ENCODE peak calls at places on chromosomes 11 and 22, in nine cellular contexts. T is CD8-positive, alpha-beta T cell; L is BJ; A is cardiac fibroblast; M is ovary; E is bronchial epithelial cell; U is OCI-LY7; H is foreskin fibroblast; P is nephron progenitor cell. D is an unnamed sample.

GRCh38 chr11:64804346-64805210 is 1.6 kb upstream of the MAP4K2 start:
- DNase-seq in A (no peak), U (peak), T (no peak), P (no peak), E (no peak), M (peak), H (no peak), L (no peak), D (no peak)

GRCh38 chr11:72951193-72951592 is 137.0 kb downstream of the ATG16L2 start:
- DNase-seq in T (no peak), P (no peak), A (peak), L (no peak), U (no peak), E (peak), M (no peak), H (peak), D (no peak)

GRCh38 chr11:9002920-9003572 is 755 bp downstream of the NRIP3 start:
- DNase-seq in P (peak), T (no peak), M (no peak), E (no peak), U (no peak), H (no peak), L (no peak), A (no peak), D (no peak)

GRCh38 chr11:7605544-7605943 is 67.8 kb downstream of the CYB5R2 start:
- DNase-seq in L (no peak), T (no peak), M (no peak), A (peak), P (no peak), H (no peak), U (no peak), E (peak), D (no peak)

GRCh38 chr22:27244328-27244727 is 557.2 kb downstream of the MN1 start:
- DNase-seq in T (no peak), P (no peak), M (no peak), E (no peak), H (no peak), A (no peak), U (no peak), L (no peak), D (no peak)

GRCh38 chr11:86955674-86956522 is 703 bp upstream of the FZD4 start:
- DNase-seq in L (no peak), A (peak), M (peak), U (peak), E (peak), H (peak), T (no peak), P (peak), D (no peak)

GRCh38 chr22:32801436-32802290 is at the start of gene TIMP3:
- DNase-seq in L (no peak), M (peak), H (peak), T (no peak), A (peak), P (peak), U (no peak), E (no peak), D (peak)

GRCh38 chr11:47869548-47870393 is 21.6 kb upstream of the NUP160 start:
- DNase-seq in U (no peak), P (no peak), T (no peak), H (no peak), M (no peak), L (no peak), E (peak), A (peak), D (no peak)

GRCh38 chr22:20490941-20491307 is 4.7 kb downstream of the KLHL22 start:
- DNase-seq in L (no peak), P (no peak), E (no peak), M (no peak), T (no peak), A (no peak), H (no peak), U (no peak), D (no peak)

GRCh38 chr11:1222491-1223345 is at the start of gene MUC5B:
- DNase-seq in A (no peak), E (no peak), P (peak), T (no peak), M (no peak), L (no peak), U (no peak), H (no peak), D (no peak)

GRCh38 chr11:45266693-45267451 is 19.3 kb downstream of the SYT13 start:
- DNase-seq in P (peak), H (no peak), U (peak), L (no peak), T (no peak), A (no peak), M (no peak), E (no peak), D (no peak)

GRCh38 chr11:516400-516799 is 9.4 kb upstream of the RNH1 start:
- DNase-seq in T (no peak), A (no peak), M (no peak), U (no peak), L (no peak), E (no peak), P (no peak), H (no peak), D (no peak)

GRCh38 chr22:24181088-24181995 is at the start of gene SUSD2:
- DNase-seq in U (no peak), M (no peak), T (no peak), P (peak), A (no peak), H (no peak), L (no peak), E (no peak), D (no peak)

GRCh38 chr11:111299111-111300026 is 1.0 kb downstream of the POU2AF3 start:
- DNase-seq in U (no peak), T (no peak), P (peak), H (peak), A (peak), L (no peak), M (peak), E (no peak), D (no peak)

GRCh38 chr11:71447791-71448256 is 369 bp downstream of the DHCR7 start:
- DNase-seq in T (no peak), H (no peak), A (no peak), L (no peak), E (no peak), P (peak), M (no peak), U (peak), D (no peak)

GRCh38 chr22:50677493-50678217 is 5.0 kb downstream of the SHANK3 start:
- DNase-seq in H (no peak), L (no peak), T (peak), U (no peak), P (no peak), E (peak), A (no peak), M (no peak), D (no peak)

GRCh38 chr22:17213976-17214375 is 5.3 kb downstream of the ADA2 start:
- DNase-seq in H (no peak), U (peak), M (no peak), A (peak), T (peak), E (no peak), L (no peak), P (peak), D (no peak)

GRCh38 chr11:58334708-58335107 is 24.2 kb downstream of the OR5B17 start:
- DNase-seq in A (peak), L (peak), P (no peak), H (peak), M (no peak), U (no peak), T (no peak), E (peak), D (peak)

GRCh38 chr11:117535201-117535869 is 207.7 kb downstream of the CEP164 start:
- DNase-seq in E (no peak), T (no peak), H (no peak), M (peak), A (no peak), L (no peak), P (no peak), U (no peak), D (no peak)

GRCh38 chr11:65107751-65108468 is 3.8 kb upstream of the TM7SF2 start:
- DNase-seq in E (no peak), P (no peak), A (no peak), L (no peak), T (no peak), H (no peak), U (no peak), M (no peak), D (no peak)

GRCh38 chr11:10770626-10771254 is 19.7 kb downstream of the CTR9 start:
- DNase-seq in H (no peak), E (peak), A (peak), T (no peak), U (peak), L (no peak), M (no peak), P (peak), D (no peak)

GRCh38 chr11:13440100-13440855 is 22.7 kb downstream of the BTBD10 start:
- DNase-seq in M (peak), H (peak), L (peak), T (no peak), A (peak), U (no peak), P (no peak), E (peak), D (peak)

GRCh38 chr22:47201186-47201995 is 438.9 kb downstream of the TBC1D22A start:
- DNase-seq in L (no peak), H (no peak), M (peak), T (peak), A (no peak), E (no peak), U (no peak), P (no peak), D (no peak)

GRCh38 chr11:128492461-128492860 is 94.9 kb downstream of the ETS1 start:
- DNase-seq in P (no peak), U (no peak), E (peak), M (no peak), A (peak), L (no peak), T (no peak), H (no peak), D (no peak)

GRCh38 chr11:18064450-18065048 is 18.5 kb upstream of the TPH1 start:
- DNase-seq in H (no peak), L (no peak), T (no peak), A (no peak), U (no peak), E (no peak), P (no peak), M (no peak), D (no peak)

DNA sequence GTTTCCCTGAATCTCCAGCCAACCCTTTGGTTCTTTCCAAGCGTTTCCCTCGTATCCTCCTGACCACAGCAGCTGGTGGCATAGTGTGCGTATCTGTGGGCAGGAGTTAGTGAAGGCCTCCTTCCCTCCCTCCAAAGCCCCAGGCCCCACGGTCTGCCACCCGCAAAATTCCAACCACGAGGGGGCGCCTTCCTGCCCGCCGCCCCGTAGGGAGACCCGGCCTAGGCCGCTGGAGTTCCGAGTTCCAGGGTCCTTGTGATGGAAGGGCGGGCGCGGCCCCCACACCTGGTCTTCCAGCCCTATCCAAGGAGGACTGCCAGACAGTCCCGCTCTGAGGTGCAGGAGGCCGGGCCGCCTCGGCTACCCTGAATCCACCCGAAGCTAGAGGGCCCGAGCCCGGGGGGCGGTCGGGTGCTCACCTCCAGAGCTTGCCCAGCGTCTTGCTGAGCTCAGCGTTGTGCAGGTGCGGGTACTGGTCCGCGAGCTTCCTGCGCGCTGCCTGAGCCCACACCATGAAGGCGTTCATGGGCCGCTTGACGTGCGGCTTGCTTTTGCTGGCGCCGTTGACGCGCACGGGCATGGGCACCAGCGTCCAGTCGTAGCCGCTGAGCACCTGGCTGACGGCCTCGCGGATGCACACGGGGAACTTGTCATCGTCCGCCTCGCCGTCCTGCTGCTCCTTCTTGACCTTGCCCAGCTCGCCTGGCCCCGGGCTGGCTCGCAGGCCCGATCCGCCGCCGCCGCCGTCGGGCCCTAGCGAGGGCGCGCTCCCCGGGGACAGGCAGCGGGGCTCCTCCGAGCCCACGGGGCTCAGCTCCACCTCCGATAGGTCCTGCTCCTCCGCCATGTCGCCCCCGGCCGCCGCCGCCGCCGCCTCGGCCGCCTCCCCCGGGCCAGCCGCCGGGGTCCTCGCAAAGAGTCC is 1.2 kb downstream of the SOX10 start:
- DNase-seq in M (no peak), H (no peak), U (no peak), A (no peak), E (no peak), P (peak), T (no peak), L (no peak), D (no peak)
- TF ChIP-seq CTCF in M (no peak), H (peak), U (peak), A (no peak), E (no peak), P (peak), T (no peak), L (peak), D (peak)

DNA sequence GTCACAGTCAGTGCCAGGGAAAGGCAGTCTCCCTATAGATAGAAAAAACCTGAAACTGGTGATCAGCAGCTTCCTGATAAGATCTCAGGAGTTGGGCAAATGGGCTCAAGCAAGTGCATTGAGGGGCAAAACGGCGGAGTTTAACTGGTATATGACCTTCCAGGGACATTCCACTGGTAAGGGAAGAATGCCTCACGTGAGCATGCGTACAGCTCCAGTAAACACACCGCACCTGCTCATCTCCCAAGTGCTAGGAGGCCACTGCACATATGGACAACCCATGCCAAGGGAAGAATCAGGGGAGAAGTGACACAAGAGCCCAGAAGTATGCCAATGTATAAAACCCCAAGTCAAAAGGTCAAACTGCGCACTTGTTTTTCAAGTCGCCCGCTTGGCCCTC is 11.6 kb downstream of the HEPHL1 start:
- DNase-seq in P (no peak), M (no peak), T (no peak), U (no peak), H (no peak), E (no peak), L (no peak), A (no peak), D (no peak)
- TF ChIP-seq CTCF in P (no peak), M (no peak), T (no peak), U (no peak), H (no peak), E (no peak), L (no peak), A (no peak), D (no peak)

GRCh38 chr22:43385770-43386641 is 25.8 kb upstream of the MPPED1 start:
- DNase-seq in P (peak), M (peak), L (no peak), A (peak), E (peak), T (peak), H (peak), U (peak), D (peak)

GRCh38 chr22:43389227-43389836 is 22.5 kb upstream of the MPPED1 start:
- DNase-seq in A (no peak), H (no peak), E (no peak), L (no peak), T (no peak), P (no peak), U (no peak), M (no peak), D (no peak)

GRCh38 chr22:43387815-43388214 is 24.0 kb upstream of the MPPED1 start:
- DNase-seq in H (no peak), T (no peak), P (no peak), A (no peak), M (no peak), L (no peak), E (no peak), U (no peak), D (no peak)

GRCh38 chr22:43390166-43390565 is 21.6 kb upstream of the MPPED1 start:
- DNase-seq in A (no peak), T (no peak), H (no peak), L (no peak), M (no peak), U (no peak), P (no peak), E (no peak), D (no peak)

GRCh38 chr22:43388420-43388851 is 23.4 kb upstream of the MPPED1 start:
- DNase-seq in P (peak), A (peak), L (no peak), T (peak), E (peak), U (peak), H (peak), M (peak), D (no peak)
- TF ChIP-seq CTCF in P (peak), A (peak), L (peak), T (peak), E (peak), U (peak), H (peak), M (peak), D (peak)

GRCh38 chr22:48719978-48720661 is 1107.6 kb downstream of the BRD1 start:
- DNase-seq in E (no peak), P (peak), A (no peak), H (no peak), M (no peak), U (peak), L (no peak), T (no peak), D (no peak)
- TF ChIP-seq CTCF in E (no peak), P (peak), A (no peak), H (no peak), M (no peak), U (peak), L (no peak), T (no peak), D (no peak)

GRCh38 chr22:37731804-37732471 is 35.1 kb downstream of the TRIOBP start:
- DNase-seq in M (no peak), A (no peak), T (no peak), U (peak), E (no peak), L (no peak), P (no peak), H (no peak), D (no peak)

GRCh38 chr22:37728620-37729019 is 31.8 kb downstream of the TRIOBP start:
- DNase-seq in U (no peak), L (no peak), E (no peak), H (no peak), M (no peak), P (no peak), A (no peak), T (no peak), D (no peak)

GRCh38 chr22:37725551-37726239 is 28.8 kb downstream of the TRIOBP start:
- DNase-seq in U (no peak), M (no peak), E (no peak), L (no peak), H (no peak), P (no peak), T (no peak), A (no peak), D (no peak)

GRCh38 chr22:37726240-37726887 is 29.5 kb downstream of the TRIOBP start:
- DNase-seq in P (no peak), E (no peak), L (no peak), M (no peak), H (no peak), T (no peak), U (peak), A (peak), D (no peak)
- TF ChIP-seq CTCF in P (no peak), E (no peak), L (peak), M (no peak), H (peak), T (no peak), U (peak), A (no peak), D (peak)

GRCh38 chr11:61555051-61555969 is 25.6 kb downstream of the SYT7 start:
- DNase-seq in P (peak), L (no peak), U (no peak), M (no peak), T (no peak), H (no peak), E (no peak), A (no peak), D (no peak)
- TF ChIP-seq CTCF in P (peak), L (peak), U (no peak), M (no peak), T (no peak), H (no peak), E (peak), A (peak), D (no peak)

DNA sequence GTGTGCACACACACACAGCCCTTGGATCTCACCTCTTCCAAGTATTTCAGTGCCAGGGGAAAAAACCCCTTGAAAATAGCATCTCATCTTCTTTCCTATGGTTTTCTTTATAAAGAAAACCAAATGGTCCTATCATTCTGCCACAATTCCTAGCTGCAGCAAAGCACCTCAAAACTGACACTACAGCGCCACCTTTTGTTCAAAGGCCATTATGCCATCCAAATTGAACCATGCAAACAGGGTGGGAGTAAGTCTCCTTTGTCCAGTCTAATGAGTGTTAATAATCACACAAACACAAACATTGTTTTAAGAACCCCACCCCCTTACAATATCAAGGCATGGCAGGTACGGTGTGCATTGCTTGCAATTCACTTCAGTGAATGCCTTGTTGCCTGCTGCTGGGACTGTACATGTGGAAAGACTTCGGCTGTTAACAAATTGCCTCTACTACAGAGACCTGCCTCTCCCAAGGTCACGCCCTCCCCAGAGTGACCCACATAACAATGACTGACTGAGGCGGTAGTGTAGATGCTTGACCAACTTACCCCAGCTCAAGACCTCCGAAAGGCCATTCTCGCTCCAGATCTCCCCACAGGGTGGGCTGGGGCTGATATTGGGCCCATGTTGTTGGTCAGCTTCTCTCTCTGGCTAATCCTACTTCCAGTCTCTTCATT is 31.7 kb downstream of the FAM181B start:
- DNase-seq in E (peak), U (peak), H (no peak), M (no peak), P (peak), L (no peak), A (peak), T (no peak), D (no peak)
- TF ChIP-seq CTCF in E (peak), U (peak), H (peak), M (no peak), P (peak), L (peak), A (peak), T (peak), D (peak)

GRCh38 chr11:96426356-96427103 is 36.7 kb downstream of the JRKL start:
- DNase-seq in L (no peak), A (peak), M (no peak), E (peak), P (peak), U (peak), H (peak), T (no peak), D (peak)
- TF ChIP-seq CTCF in L (peak), A (peak), M (no peak), E (peak), P (peak), U (peak), H (peak), T (peak), D (peak)